ENCODE peak calls at places on chromosomes 11 and 22, in six cellular contexts. W, B, P, K, L and A are unnamed samples.

GRCh38 chr11:83713701-83714100 is 427.5 kb upstream of the CCDC90B start:
- DNase-seq in W (no peak), B (no peak), P (peak), K (peak), L (peak), A (no peak)

GRCh38 chr22:46484861-46485595 is 52.4 kb downstream of the CELSR1 start:
- DNase-seq in W (no peak), B (peak), P (no peak), K (no peak), L (peak), A (no peak)

GRCh38 chr11:120521176-120521575 is 9.6 kb downstream of the GRIK4 start:
- DNase-seq in W (no peak), B (no peak), P (no peak), K (no peak), L (no peak), A (no peak)

GRCh38 chr11:10382518-10382917 is 72.5 kb upstream of the AMPD3 start:
- DNase-seq in W (no peak), B (no peak), P (no peak), K (no peak), L (no peak), A (peak)

GRCh38 chr11:38553033-38553432 is 1955.0 kb upstream of the RAG2 start:
- DNase-seq in W (no peak), B (no peak), P (no peak), K (no peak), L (no peak), A (no peak)

GRCh38 chr11:102770191-102770590 is 10.2 kb downstream of the MMP10 start:
- DNase-seq in W (no peak), B (no peak), P (no peak), K (no peak), L (no peak), A (no peak)

GRCh38 chr22:22408731-22409696 is 99.5 kb downstream of the ZNF280B start:
- DNase-seq in W (peak), B (peak), P (peak), K (peak), L (peak), A (peak)

GRCh38 chr11:60332923-60333322 is 5.9 kb downstream of the MS4A6E start:
- DNase-seq in W (no peak), B (no peak), P (no peak), K (no peak), L (no peak), A (no peak)

GRCh38 chr11:116835042-116835772 is 2.2 kb downstream of the APOA1 start:
- DNase-seq in W (no peak), B (no peak), P (no peak), K (no peak), L (no peak), A (no peak)

GRCh38 chr22:19970479-19971275 is 29.1 kb upstream of the TXNRD2 start:
- DNase-seq in W (peak), B (peak), P (peak), K (peak), L (peak), A (no peak)

GRCh38 chr11:100594320-100594719 is 92.8 kb upstream of the ARHGAP42 start:
- DNase-seq in W (no peak), B (no peak), P (no peak), K (no peak), L (no peak), A (no peak)

GRCh38 chr22:37912171-37912570 is 6.1 kb downstream of the MICALL1 start:
- DNase-seq in W (no peak), B (no peak), P (no peak), K (no peak), L (no peak), A (no peak)

GRCh38 chr22:37911697-37912096 is 5.6 kb downstream of the MICALL1 start:
- DNase-seq in W (no peak), B (no peak), P (no peak), K (no peak), L (no peak), A (no peak)

GRCh38 chr22:37910863-37911262 is 4.8 kb downstream of the MICALL1 start:
- DNase-seq in W (no peak), B (no peak), P (no peak), K (no peak), L (no peak), A (no peak)

GRCh38 chr22:37911273-37911672 is 5.2 kb downstream of the MICALL1 start:
- DNase-seq in W (no peak), B (no peak), P (no peak), K (no peak), L (no peak), A (no peak)

GRCh38 chr22:37913233-37913721 is 7.2 kb downstream of the MICALL1 start:
- DNase-seq in W (no peak), B (no peak), P (no peak), K (no peak), L (no peak), A (no peak)
- TF ChIP-seq CTCF in W (no peak), B (no peak), P (no peak), K (no peak), L (no peak), A (no peak)

GRCh38 chr22:44703269-44703870 is 1.4 kb downstream of the PRR5 start:
- DNase-seq in W (no peak), B (no peak), P (no peak), K (no peak), L (no peak), A (no peak)
- TF ChIP-seq CTCF in W (no peak), B (no peak), P (no peak), K (no peak), L (no peak), A (no peak)

GRCh38 chr11:105273660-105274280 is 134.2 kb upstream of the CARD18 start:
- DNase-seq in W (no peak), B (no peak), P (no peak), K (no peak), L (no peak), A (no peak)
- TF ChIP-seq CTCF in W (no peak), B (no peak), P (no peak), K (no peak), L (no peak), A (no peak)

GRCh38 chr11:2122907-2123627 is 16.1 kb downstream of the IGF2 start:
- DNase-seq in W (no peak), B (no peak), P (no peak), K (no peak), L (no peak), A (no peak)
- TF ChIP-seq CTCF in W (no peak), B (no peak), P (no peak), K (no peak), L (no peak), A (no peak)

DNA sequence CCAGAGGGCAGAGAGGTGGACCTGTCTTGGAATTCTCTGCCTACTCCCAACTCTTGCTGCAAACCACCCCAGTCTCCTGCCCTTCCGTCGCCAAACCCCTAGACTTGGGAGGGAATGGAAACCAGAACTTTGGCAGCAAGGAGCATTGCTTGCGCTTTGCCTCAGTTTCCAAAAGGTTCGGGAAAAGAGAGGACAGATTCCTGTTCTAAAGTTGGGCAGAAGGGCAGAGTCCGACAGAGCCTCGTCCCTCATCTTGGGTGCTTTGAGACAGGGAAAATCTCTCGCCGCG is 396 bp upstream of the ROBO3 start:
- DNase-seq in W (no peak), B (no peak), P (no peak), K (no peak), L (no peak), A (no peak)
- TF ChIP-seq CTCF in W (no peak), B (no peak), P (no peak), K (no peak), L (no peak), A (no peak)

GRCh38 chr11:113304916-113305315 is 9.5 kb upstream of the TTC12 start:
- DNase-seq in W (no peak), B (no peak), P (no peak), K (no peak), L (no peak), A (no peak)
- TF ChIP-seq CTCF in W (no peak), B (no peak), P (no peak), K (no peak), L (no peak), A (no peak)

GRCh38 chr22:29623553-29624169 is 20.2 kb downstream of the NF2 start:
- DNase-seq in W (no peak), B (no peak), P (no peak), K (no peak), L (no peak), A (no peak)

GRCh38 chr22:29623059-29623458 is 19.6 kb downstream of the NF2 start:
- DNase-seq in W (no peak), B (no peak), P (no peak), K (no peak), L (peak), A (no peak)

GRCh38 chr22:29627196-29627535 is 23.7 kb downstream of the NF2 start:
- DNase-seq in W (no peak), B (no peak), P (no peak), K (no peak), L (no peak), A (no peak)

GRCh38 chr22:29626497-29627195 is 23.2 kb downstream of the NF2 start:
- DNase-seq in W (no peak), B (peak), P (peak), K (peak), L (peak), A (no peak)

DNA sequence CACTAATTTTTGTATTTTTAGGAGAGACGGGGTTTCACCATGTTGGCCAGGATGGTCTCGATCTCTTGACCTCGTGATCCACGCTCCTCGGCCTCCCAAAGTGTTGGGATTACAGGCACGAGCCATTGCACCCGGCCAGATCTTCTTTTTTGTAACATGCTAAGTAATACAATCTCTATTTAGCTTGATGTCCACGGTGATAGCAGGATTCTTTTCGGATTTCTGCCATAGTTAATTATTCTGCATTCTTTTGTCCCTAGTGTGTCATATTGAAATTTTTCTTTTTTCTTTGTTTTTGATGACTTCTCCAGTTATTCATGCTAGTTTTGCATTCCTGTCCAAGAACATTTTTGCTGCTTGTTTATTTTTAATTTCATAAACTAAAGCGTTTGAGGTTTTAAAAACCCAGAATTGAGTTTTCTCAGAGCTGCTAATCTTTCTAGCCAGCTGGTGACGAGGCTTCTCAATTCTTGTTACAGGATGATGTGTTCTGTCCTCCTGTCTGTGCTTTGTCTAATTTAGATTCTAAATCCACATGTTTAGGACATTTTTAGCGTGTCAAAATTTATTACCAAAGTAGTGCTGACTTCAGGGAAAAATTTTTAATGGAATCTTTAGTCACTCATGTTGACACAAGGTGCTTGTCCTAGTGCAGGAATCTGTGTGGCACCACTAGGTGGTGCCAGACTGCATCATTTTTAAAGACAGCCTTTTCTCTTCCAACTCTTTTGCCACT is 21.8 kb downstream of the NF2 start:
- DNase-seq in W (peak), B (no peak), P (peak), K (peak), L (peak), A (no peak)
- TF ChIP-seq CTCF in W (peak), B (peak), P (peak), K (peak), L (peak), A (peak)